ENCODE peak calls at places on chromosomes 6 and 20, in eight cellular contexts. E, A, Q, F, D, G, K and M are unnamed samples.

GRCh38 chr20:9412309-9412708 is 102.1 kb upstream of the LAMP5 start:
- DNase-seq in E (no peak), A (no peak), Q (no peak), F (no peak), D (no peak), G (no peak), K (no peak), M (peak; percentile 86)

GRCh38 chr20:32201296-32201976 is 6.1 kb downstream of the PLAGL2 start:
- DNase-seq in E (peak; percentile 63), A (no peak), Q (peak; percentile 6), F (no peak), D (no peak), G (no peak), K (no peak), M (no peak)

GRCh38 chr6:328184-328670 is 35.9 kb downstream of the DUSP22 start:
- DNase-seq in E (peak; percentile 84), A (peak; percentile 64), Q (peak; percentile 71), F (no peak), D (peak; percentile 70), G (peak; percentile 30), K (no peak), M (peak; percentile 99)

GRCh38 chr6:44704240-44705150 is 317.0 kb downstream of the CDC5L start:
- DNase-seq in E (no peak), A (no peak), Q (no peak), F (no peak), D (no peak), G (peak; percentile 65), K (no peak), M (peak; percentile 35)

GRCh38 chr20:32034581-32035397 is 17.3 kb upstream of the HCK start:
- DNase-seq in E (no peak), A (no peak), Q (no peak), F (no peak), D (no peak), G (no peak), K (no peak), M (no peak)

GRCh38 chr6:71287926-71288227 is 734 bp upstream of the OGFRL1 start:
- DNase-seq in E (no peak), A (no peak), Q (no peak), F (no peak), D (no peak), G (no peak), K (no peak), M (no peak)

GRCh38 chr6:96499781-96500180 is 21.8 kb upstream of the UFL1 start:
- DNase-seq in E (no peak), A (no peak), Q (no peak), F (no peak), D (no peak), G (peak; percentile 43), K (no peak), M (peak; percentile 9)

GRCh38 chr6:132751306-132751705 is 6.4 kb downstream of the VNN2 start:
- DNase-seq in E (no peak), A (no peak), Q (no peak), F (no peak), D (no peak), G (no peak), K (no peak), M (no peak)

GRCh38 chr6:3879194-3879952 is 30.2 kb downstream of the FAM50B start:
- DNase-seq in E (no peak), A (no peak), Q (no peak), F (no peak), D (no peak), G (no peak), K (no peak), M (no peak)

GRCh38 chr6:54014440-54014839 is 96.8 kb upstream of the MLIP start:
- DNase-seq in E (no peak), A (no peak), Q (no peak), F (no peak), D (no peak), G (no peak), K (no peak), M (no peak)

GRCh38 chr6:108597601-108598315 is 37.0 kb downstream of the FOXO3 start:
- DNase-seq in E (no peak), A (no peak), Q (no peak), F (no peak), D (no peak), G (no peak), K (no peak), M (peak; percentile 89)

GRCh38 chr6:32107447-32107846 is 1.7 kb downstream of the TNXB start:
- DNase-seq in E (no peak), A (no peak), Q (no peak), F (no peak), D (no peak), G (no peak), K (no peak), M (no peak)

GRCh38 chr6:62971976-62972658 is 239.2 kb upstream of the FKBP1C start:
- DNase-seq in E (no peak), A (no peak), Q (no peak), F (no peak), D (no peak), G (no peak), K (no peak), M (no peak)

GRCh38 chr20:911882-912600 is 4.1 kb downstream of the ANGPT4 start:
- DNase-seq in E (no peak), A (no peak), Q (no peak), F (no peak), D (no peak), G (peak; percentile 31), K (peak; percentile 56), M (no peak)
- TF ChIP-seq CTCF in E (no peak), A (no peak), Q (no peak), F (no peak), D (no peak), G (no peak), K (peak; percentile 60), M (peak; percentile 14)

DNA sequence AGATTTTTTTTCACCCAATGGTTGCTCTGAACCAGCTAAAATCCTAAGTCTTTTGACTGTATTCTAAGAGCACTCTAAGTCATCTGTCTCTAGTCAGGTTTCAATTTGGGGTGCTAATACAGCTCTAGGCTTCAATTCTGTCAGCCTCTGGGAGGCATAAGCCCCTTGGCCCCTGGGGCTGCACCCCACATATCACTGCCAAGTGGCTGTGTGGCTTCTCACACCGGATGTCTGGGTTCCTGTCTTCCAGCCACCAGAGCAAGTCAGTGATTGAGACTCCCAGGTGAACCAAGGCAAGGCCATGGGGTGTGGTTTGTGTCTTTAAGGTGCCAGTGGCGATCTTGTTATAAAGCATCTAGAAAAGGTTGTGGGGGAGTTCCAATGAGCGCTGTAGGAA is 136.5 kb downstream of the TMEM242 start:
- DNase-seq in E (no peak), A (no peak), Q (no peak), F (no peak), D (no peak), G (no peak), K (no peak), M (peak; percentile 19)
- TF ChIP-seq CTCF in E (no peak), A (no peak), Q (no peak), F (no peak), D (no peak), G (no peak), K (no peak), M (no peak)

GRCh38 chr6:37741757-37742400 is 44.2 kb upstream of the MDGA1 start:
- DNase-seq in E (no peak), A (no peak), Q (no peak), F (no peak), D (no peak), G (peak; percentile 5), K (peak; percentile 56), M (no peak)
- TF ChIP-seq CTCF in E (peak; percentile 21), A (no peak), Q (peak; percentile 27), F (no peak), D (peak; percentile 6), G (no peak), K (peak; percentile 66), M (no peak)

DNA sequence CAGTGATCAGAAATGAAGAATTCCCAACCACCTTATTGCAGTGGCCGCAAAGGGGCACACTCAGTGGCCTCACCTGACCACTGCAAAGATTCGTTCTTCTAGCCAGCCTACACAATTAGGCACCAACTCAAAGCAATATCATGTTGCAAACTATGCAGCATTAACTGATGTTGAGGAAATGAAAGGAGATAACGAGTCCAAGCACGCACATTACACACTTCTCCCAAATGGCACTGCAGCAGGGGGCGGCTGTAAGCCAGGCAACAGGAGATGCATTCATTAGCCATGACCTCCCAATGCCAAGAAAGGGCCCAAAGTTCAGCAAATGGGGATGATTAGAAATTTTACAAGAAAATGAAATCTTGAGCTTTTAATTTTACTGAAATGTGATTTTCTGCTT is 39.3 kb downstream of the ATXN1 start:
- DNase-seq in E (peak; percentile 80), A (peak; percentile 45), Q (no peak), F (no peak), D (no peak), G (no peak), K (no peak), M (no peak)
- TF ChIP-seq CTCF in E (no peak), A (no peak), Q (no peak), F (no peak), D (no peak), G (no peak), K (no peak), M (no peak)

DNA sequence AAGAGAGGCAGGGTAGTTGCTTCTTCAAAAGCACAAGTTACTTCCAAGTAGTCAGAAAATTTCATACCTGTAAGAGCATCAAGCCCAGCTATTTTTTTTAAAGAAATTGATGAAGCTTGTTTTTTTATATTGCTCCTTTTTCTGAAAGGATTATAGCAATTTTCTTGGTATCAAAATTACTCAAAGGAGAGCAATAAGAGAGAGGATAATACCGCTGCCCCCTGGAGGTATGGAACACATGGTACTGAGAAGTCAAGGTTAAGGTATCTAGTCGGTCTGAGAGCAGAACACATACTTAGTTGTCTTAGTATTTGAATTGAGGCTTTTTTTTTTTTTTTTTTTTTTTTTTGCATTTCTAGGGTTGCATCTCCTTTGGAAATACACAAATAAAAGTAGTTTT is 59.4 kb downstream of the ADGRF5 start:
- DNase-seq in E (no peak), A (no peak), Q (no peak), F (no peak), D (no peak), G (peak; percentile 16), K (no peak), M (no peak)
- TF ChIP-seq CTCF in E (peak; percentile 12), A (no peak), Q (no peak), F (no peak), D (no peak), G (no peak), K (peak; percentile 57), M (no peak)

DNA sequence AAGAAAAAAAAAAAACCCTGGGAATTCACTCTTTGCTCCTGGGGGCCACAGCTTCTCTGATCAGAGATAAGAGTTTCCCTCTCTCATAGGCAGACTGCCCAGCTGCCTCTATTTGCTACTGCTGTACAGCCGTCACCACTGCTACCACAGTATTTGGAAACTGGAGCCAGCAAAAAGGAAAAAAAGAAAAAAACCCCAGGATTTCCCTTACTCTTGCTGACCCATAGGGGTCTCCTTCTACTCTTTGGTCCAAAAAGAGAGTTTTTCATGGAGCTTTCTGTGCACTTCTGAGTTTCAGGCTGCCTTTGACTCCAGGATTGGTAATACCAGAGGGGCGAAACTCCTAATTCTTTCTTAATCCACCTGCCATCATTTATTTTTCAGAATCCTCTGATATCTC is 89.7 kb downstream of the MDGA1 start:
- DNase-seq in E (no peak), A (peak; percentile 25), Q (no peak), F (no peak), D (peak; percentile 15), G (no peak), K (no peak), M (no peak)
- TF ChIP-seq CTCF in E (peak; percentile 10), A (no peak), Q (peak; percentile 35), F (no peak), D (peak; percentile 73), G (no peak), K (peak; percentile 67), M (peak; percentile 4)

GRCh38 chr6:46781478-46782378 is 11.5 kb upstream of the MEP1A start:
- DNase-seq in E (peak; percentile 57), A (peak; percentile 39), Q (no peak), F (no peak), D (peak; percentile 21), G (peak; percentile 66), K (no peak), M (peak; percentile 63)
- TF ChIP-seq CTCF in E (peak; percentile 70), A (peak; percentile 80), Q (peak; percentile 48), F (no peak), D (peak; percentile 75), G (peak; percentile 23), K (peak; percentile 85), M (peak; percentile 63)